ENCODE peak calls at places on chromosomes 16 and 17, in eight cellular contexts. W is AG04449; O is dorsolateral prefrontal cortex; B is CD8-positive, alpha-beta T cell; A is AG04450; Y is sigmoid colon; Z is fibroblast of mammary gland; E is fibroblast of lung. K is an unnamed sample.

GRCh38 chr16:72604375-72604774 is 432.4 kb upstream of the PMFBP1 start:
- DNase-seq in Y (no peak), A (no peak), B (no peak), W (no peak), E (no peak), O (no peak), Z (no peak), K (no peak)

GRCh38 chr17:39461911-39462641 is 790 bp downstream of the CDK12 start:
- DNase-seq in O (no peak), A (no peak), W (no peak), Y (no peak), B (no peak), E (peak), Z (peak), K (no peak)

GRCh38 chr17:59745040-59745439 is 37.6 kb downstream of the VMP1 start:
- DNase-seq in E (no peak), Z (no peak), B (no peak), O (no peak), Y (no peak), W (no peak), A (no peak), K (no peak)

GRCh38 chr16:19704321-19705130 is 13.5 kb downstream of the KNOP1 start:
- DNase-seq in W (no peak), B (no peak), O (no peak), Z (peak), A (peak), E (peak), Y (peak), K (no peak)

GRCh38 chr17:16419074-16419928 is 3.9 kb downstream of the TRPV2 start:
- DNase-seq in Z (peak), O (no peak), B (no peak), E (peak), Y (peak), A (peak), W (peak), K (no peak)

GRCh38 chr16:88323546-88324330 is 59.0 kb upstream of the ZNF469 start:
- DNase-seq in A (no peak), Y (no peak), E (no peak), B (no peak), O (no peak), Z (no peak), W (no peak), K (no peak)

GRCh38 chr16:29809850-29810698 is 1.9 kb upstream of the PRRT2 start:
- DNase-seq in B (no peak), W (no peak), A (no peak), E (no peak), Z (peak), Y (no peak), O (no peak), K (no peak)

GRCh38 chr17:13537211-13537610 is 64.5 kb downstream of the HS3ST3A1 start:
- DNase-seq in O (no peak), W (no peak), E (no peak), A (no peak), B (no peak), Z (no peak), Y (no peak), K (no peak)

GRCh38 chr16:87297918-87298631 is 19.1 kb downstream of the C16orf95 start:
- DNase-seq in E (no peak), Y (no peak), O (no peak), B (no peak), W (no peak), Z (peak), A (no peak), K (no peak)
- TF ChIP-seq CTCF in E (peak), Y (no peak), O (peak), B (peak), W (peak), Z (peak), A (peak), K (peak)

DNA sequence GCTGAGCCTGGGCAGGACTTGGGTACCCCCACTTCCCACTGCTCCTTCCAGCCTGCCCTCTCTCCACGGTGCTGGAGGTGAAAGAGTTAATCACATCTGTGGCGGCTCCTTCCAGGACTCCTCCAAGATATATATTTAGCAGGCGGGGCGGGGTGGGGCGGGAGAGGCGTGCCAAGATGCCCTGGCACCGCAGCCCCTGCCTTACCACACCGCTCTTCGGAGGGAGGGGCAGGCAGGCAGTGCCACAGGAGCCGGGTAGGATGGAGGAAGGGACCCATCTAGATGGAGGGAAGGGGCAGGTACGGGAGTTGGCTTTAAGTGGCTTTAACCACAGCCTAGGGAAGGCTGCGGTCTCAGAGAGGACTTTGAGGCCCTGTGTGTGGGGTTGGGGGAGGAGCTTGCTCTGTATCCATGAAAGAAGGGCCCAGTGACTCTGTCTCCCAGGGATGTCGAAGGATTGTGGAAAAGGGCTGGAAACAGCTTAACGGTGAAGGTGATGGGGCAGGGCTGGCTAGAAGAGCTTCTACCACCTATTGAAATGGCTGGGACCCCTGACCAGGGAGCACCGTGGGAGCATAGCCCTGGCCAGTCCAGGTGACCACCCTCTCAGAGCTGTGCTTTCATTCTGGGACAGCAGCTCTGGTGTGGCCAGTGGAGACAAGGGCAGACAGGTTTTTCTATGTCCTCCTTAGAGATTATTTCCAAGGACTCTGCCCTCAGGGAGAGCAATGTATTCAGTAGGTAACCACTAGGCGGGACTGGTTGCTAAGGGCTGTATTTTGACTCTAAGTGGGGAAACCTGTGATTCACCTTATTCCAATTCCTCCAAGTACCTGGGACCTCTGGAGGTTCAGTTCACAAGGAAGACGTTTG is 13.0 kb downstream of the GPR142 start:
- DNase-seq in Y (no peak), B (no peak), A (no peak), E (no peak), Z (no peak), O (no peak), W (no peak), K (no peak)
- TF ChIP-seq CTCF in Y (no peak), B (no peak), A (no peak), E (no peak), Z (no peak), O (no peak), W (no peak), K (no peak)

DNA sequence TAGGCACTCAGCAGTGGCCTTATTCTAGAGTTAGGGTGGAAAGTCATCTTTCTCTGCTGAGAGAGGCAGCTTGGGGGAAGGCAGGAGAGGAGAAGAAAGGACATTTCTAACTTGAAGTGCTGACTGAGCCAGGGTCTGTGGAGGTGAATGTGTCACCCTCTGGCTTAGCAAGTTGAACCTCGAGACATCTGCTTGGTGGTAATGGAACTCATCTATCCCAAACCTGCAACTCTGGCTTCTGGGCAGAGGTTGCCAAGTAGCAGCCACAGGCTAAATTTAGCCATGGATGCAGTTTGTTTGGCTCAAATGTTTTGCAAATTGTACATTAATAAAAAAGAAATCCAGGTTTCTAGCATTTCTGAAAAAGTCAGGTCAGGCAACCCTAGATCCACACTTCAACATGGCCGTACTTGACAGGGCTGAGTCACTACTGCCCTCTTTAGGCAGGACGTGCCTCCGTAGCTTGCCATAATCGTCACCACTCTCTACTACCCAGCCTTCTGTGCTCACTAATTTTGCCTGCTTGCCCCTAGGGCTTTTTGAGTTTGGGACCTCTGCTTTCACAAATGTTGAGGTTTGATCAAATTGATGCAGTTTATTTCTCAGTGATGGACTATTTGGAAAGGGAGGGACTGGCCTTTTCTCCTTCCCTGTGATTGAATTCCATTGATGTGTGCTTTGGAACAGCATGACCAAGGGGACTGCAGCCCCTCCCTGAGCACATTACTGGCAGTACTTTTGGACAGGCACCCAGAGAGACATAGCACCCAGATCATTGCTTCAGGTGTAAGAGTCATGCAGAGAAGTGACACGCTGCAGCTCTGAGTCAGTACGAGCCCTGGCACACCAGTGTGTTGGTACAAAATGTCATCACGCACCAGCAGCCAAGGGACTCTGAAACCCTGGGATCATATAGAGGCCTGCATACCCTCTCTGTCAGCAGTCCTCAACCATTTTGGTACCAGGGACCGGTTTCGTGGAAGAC is 5.2 kb downstream of the CDH13 start:
- DNase-seq in W (no peak), A (no peak), Y (peak), Z (peak), O (no peak), E (no peak), B (no peak), K (no peak)
- TF ChIP-seq CTCF in W (peak), A (peak), Y (no peak), Z (peak), O (peak), E (peak), B (no peak), K (no peak)

DNA sequence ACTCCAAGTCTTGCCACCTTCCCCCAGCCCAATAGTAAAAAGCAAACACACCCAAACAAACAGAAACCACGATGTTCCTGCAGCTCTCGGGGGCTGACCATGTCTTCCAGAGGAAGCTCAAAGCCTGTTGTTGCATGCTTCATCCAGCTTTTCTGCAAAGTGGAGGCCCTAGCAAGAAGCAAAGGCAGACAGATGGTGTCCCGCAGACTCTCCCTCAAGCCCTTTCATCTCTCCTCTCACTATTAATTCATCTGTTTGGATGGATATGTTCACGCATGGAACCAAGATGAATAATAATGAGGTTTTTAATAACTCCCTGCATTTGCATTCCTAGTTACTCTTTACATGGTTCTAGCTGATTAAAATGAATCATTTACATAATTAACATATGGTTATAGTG is 36.5 kb downstream of the RBFOX1 start:
- DNase-seq in O (no peak), Y (no peak), Z (no peak), B (no peak), E (no peak), A (no peak), W (no peak), K (no peak)
- TF ChIP-seq CTCF in O (no peak), Y (no peak), Z (no peak), B (no peak), E (no peak), A (no peak), W (no peak), K (no peak)

GRCh38 chr17:35315283-35315682 is 58.1 kb downstream of the SLFN11 start:
- DNase-seq in A (peak), E (peak), W (peak), Y (no peak), B (no peak), O (no peak), Z (peak), K (no peak)

GRCh38 chr17:35313875-35314409 is 59.5 kb downstream of the SLFN11 start:
- DNase-seq in A (no peak), Y (no peak), B (no peak), E (no peak), O (no peak), Z (no peak), W (no peak), K (no peak)

GRCh38 chr17:35314415-35315216 is 58.8 kb downstream of the SLFN11 start:
- DNase-seq in A (no peak), O (no peak), B (no peak), W (no peak), Z (peak), E (no peak), Y (no peak), K (no peak)

GRCh38 chr17:35312346-35312745 is 61.1 kb downstream of the SLFN11 start:
- DNase-seq in B (no peak), Y (no peak), E (no peak), Z (no peak), O (no peak), A (no peak), W (no peak), K (no peak)

GRCh38 chr17:35312790-35313711 is 60.4 kb downstream of the SLFN11 start:
- DNase-seq in W (peak), B (peak), Z (peak), Y (peak), A (peak), E (peak), O (no peak), K (peak)
- TF ChIP-seq CTCF in W (peak), B (peak), Z (peak), Y (peak), A (peak), E (peak), O (peak), K (peak)

DNA sequence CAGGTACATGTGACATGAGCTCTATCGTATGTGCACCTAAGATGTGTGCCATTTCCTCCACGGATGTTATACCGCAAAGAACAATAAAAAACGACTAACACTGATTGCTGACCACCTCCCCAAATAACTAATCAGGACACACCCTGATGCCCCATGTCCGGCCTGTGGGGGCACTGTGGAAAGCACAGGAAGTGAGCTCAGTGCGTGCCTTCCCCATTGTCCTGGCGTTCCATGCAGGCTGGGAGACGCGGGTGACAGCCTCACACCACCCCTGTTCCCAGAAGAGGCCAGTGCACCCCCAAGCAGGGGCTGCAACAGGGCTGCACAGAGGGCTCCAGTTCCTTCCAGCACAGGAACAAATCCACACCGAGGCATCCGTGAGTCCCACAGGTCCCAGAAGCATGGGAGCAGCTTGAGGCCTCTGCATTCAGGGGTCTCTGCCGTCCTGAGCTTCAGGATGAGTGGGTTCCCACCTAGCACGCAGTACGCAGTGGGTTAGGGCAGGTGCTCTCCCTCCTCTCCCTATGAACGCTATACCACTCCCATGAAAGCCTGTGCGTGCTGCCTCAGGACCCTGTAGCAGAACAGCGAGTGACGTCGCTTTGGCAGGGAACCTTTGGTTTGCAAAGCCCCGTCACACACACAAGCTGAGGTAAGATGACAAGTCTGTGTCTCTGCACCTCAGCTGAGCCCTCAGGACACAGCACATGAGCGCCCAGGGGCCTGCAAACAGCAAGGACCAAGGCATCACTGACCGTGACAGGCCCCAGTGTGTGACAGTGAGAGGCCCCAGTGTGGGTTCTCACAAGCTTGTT is 117.7 kb downstream of the ZNF778 start:
- DNase-seq in B (no peak), W (no peak), A (no peak), Z (no peak), E (no peak), Y (no peak), O (no peak), K (no peak)
- TF ChIP-seq CTCF in B (no peak), W (peak), A (peak), Z (peak), E (no peak), Y (no peak), O (no peak), K (no peak)

K was measured in D721Med.